ENCODE peak calls at places on chromosomes 3 and 15, in nine cellular contexts. Y is breast epithelium, V is left lung, I is psoas muscle, C is right lobe of liver, T is mammary epithelial cell, X is K562, P is IMR-90, O is prostate gland. W is an unnamed sample. For H3K36me3, the result is how much of the 10 kb centered on the place peaks cover.

GRCh38 chr3:53680026-53680425 is 166.2 kb downstream of the CHDH start:
- DNase-seq in V (no peak), Y (no peak), C (no peak), X (no peak), O (peak), I (no peak), P (peak), T (no peak), W (no peak)

GRCh38 chr3:83039422-83039821 is 1278.0 kb upstream of the GBE1 start:
- DNase-seq in T (no peak), P (no peak), X (no peak), C (no peak), V (no peak), Y (no peak), I (no peak), O (no peak), W (no peak)

GRCh38 chr3:34374521-34374920 is 576.1 kb downstream of the PDCD6IP start:
- DNase-seq in V (no peak), C (no peak), P (no peak), I (no peak), Y (no peak), O (no peak), T (no peak), X (no peak), W (no peak)

GRCh38 chr15:57916695-57917094 is 148.8 kb downstream of the ALDH1A2 start:
- DNase-seq in V (no peak), T (no peak), X (no peak), Y (no peak), P (no peak), O (no peak), I (no peak), C (no peak), W (no peak)

GRCh38 chr3:24773798-24774197 is 279.1 kb upstream of the THRB start:
- DNase-seq in C (peak), P (peak), V (peak), T (peak), O (peak), I (peak), X (peak), Y (no peak), W (peak)

GRCh38 chr3:57228734-57229505 is 1.4 kb downstream of the APPL1 start:
- DNase-seq in T (peak), V (no peak), P (peak), Y (no peak), I (no peak), X (no peak), C (no peak), O (no peak), W (peak)

GRCh38 chr15:82710926-82711490 is 1.3 kb upstream of the AP3B2 start:
- DNase-seq in T (no peak), V (no peak), I (no peak), C (no peak), O (no peak), Y (no peak), P (no peak), X (no peak), W (no peak)

GRCh38 chr15:81002004-81002253 is 1.2 kb downstream of the TLNRD1 start:
- DNase-seq in X (no peak), O (no peak), C (no peak), V (no peak), T (no peak), Y (no peak), P (no peak), I (no peak), W (no peak)

GRCh38 chr3:32781211-32781968 is 36.4 kb upstream of the TRIM71 start:
- DNase-seq in Y (peak), C (peak), V (peak), O (peak), I (peak), T (peak), X (peak), P (peak), W (peak)

GRCh38 chr3:157065201-157065600 is 94.7 kb downstream of the CCNL1 start:
- DNase-seq in I (no peak), Y (no peak), P (no peak), T (no peak), O (no peak), X (no peak), V (no peak), C (no peak), W (no peak)

GRCh38 chr3:106376016-106376415 is 507.2 kb upstream of the CBLB start:
- DNase-seq in P (no peak), C (no peak), I (no peak), O (no peak), Y (no peak), X (no peak), V (no peak), T (no peak), W (no peak)

GRCh38 chr3:105502333-105502732 is 135.6 kb downstream of the ALCAM start:
- DNase-seq in I (no peak), P (no peak), C (peak), X (no peak), O (no peak), T (no peak), Y (no peak), V (no peak), W (no peak)

GRCh38 chr15:75210867-75211266 is 9.2 kb downstream of the C15orf39 start:
- DNase-seq in V (no peak), O (no peak), C (no peak), I (no peak), X (no peak), Y (no peak), P (no peak), T (no peak), W (no peak)
- H3K4me3 ChIP-seq in V (no peak), O (no peak), C (no peak), I (no peak), X (no peak), Y (no peak), P (no peak), T (no peak), W (no peak)

GRCh38 chr3:14405886-14406238 is 3.5 kb downstream of the SLC6A6 start:
- DNase-seq in Y (no peak), T (no peak), X (no peak), I (no peak), C (no peak), P (no peak), V (no peak), O (no peak), W (no peak)
- H3K36me3 ChIP-seq in Y (under half), T (under half), X (half or more), I (under half), C (under half), P (under half), V (under half), O (under half), W (under half)

GRCh38 chr3:119557874-119558264 is 1.5 kb downstream of the CD80 start:
- DNase-seq in O (no peak), X (peak), P (no peak), V (no peak), I (no peak), T (no peak), Y (no peak), C (no peak), W (no peak)

GRCh38 chr3:119560160-119560559 is 746 bp upstream of the CD80 start:
- DNase-seq in V (no peak), C (no peak), X (no peak), P (no peak), T (no peak), O (no peak), I (no peak), Y (no peak), W (no peak)

GRCh38 chr3:119558528-119559339 is 680 bp downstream of the CD80 start:
- DNase-seq in P (no peak), Y (no peak), V (no peak), X (no peak), O (no peak), I (no peak), C (no peak), T (no peak), W (no peak)

GRCh38 chr3:119557192-119557873 is 2.1 kb downstream of the CD80 start:
- DNase-seq in X (no peak), V (no peak), O (no peak), I (no peak), Y (no peak), C (no peak), T (no peak), P (no peak), W (no peak)

DNA sequence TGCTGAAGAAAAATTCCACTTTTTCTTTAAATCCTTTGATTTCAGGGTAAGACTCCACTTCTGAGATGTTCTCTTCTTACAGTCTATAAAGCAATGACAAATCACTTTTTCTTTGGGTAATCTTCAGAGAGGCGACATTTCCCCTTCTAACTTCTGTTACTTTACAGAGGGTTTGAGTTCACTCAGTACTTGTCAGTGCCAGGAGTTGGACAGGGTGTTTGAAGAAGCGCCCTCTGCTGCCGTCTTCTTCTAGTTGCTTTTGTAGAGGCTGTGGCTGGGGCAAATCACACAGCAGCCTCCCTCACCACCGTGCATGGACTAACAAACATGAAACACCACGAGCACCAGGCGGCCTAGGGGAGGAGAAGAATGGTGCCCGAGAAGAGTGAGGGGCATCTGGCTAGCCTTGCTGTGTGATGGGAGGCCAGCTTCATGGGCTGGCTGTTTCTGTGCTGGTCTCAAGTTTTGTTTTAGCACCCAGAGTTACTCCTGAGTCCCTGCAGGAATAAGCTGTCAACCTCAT is at the start of gene CD80:
- DNase-seq in X (peak), O (no peak), I (peak), V (peak), P (peak), C (no peak), T (peak), Y (no peak), W (peak)
- H3K4me3 ChIP-seq in X (peak), O (no peak), I (no peak), V (no peak), P (no peak), C (no peak), T (no peak), Y (no peak), W (no peak)

GRCh38 chr3:193665370-193665989 is 72.5 kb downstream of the OPA1 start:
- DNase-seq in O (no peak), Y (no peak), P (peak), C (no peak), V (no peak), I (no peak), T (peak), X (no peak), W (no peak)

GRCh38 chr3:193656445-193656844 is 63.4 kb downstream of the OPA1 start:
- DNase-seq in I (no peak), Y (no peak), V (no peak), X (peak), O (no peak), C (no peak), T (no peak), P (peak), W (no peak)

GRCh38 chr3:193662757-193663322 is 69.8 kb downstream of the OPA1 start:
- DNase-seq in P (no peak), Y (no peak), C (no peak), O (no peak), I (no peak), T (no peak), X (no peak), V (no peak), W (no peak)

GRCh38 chr3:193656878-193657282 is 63.9 kb downstream of the OPA1 start:
- DNase-seq in O (no peak), C (no peak), T (no peak), Y (no peak), I (no peak), X (no peak), P (no peak), V (no peak), W (no peak)

GRCh38 chr3:193660698-193661400 is 67.8 kb downstream of the OPA1 start:
- DNase-seq in O (no peak), V (no peak), C (no peak), X (peak), I (no peak), Y (no peak), T (no peak), P (peak), W (no peak)
- H3K36me3 ChIP-seq in O (under half), V (under half), C (under half), X (half or more), I (half or more), Y (under half), T (under half), P (under half), W (half or more)

GRCh38 chr3:44339181-44339741 is 695 bp downstream of the TCAIM start:
- DNase-seq in C (no peak), O (no peak), V (no peak), P (no peak), X (no peak), I (no peak), Y (no peak), T (no peak), W (no peak)

GRCh38 chr3:44338010-44338827 is at the start of gene TCAIM:
- DNase-seq in V (peak), I (peak), C (peak), X (peak), Y (peak), P (peak), T (peak), O (peak), W (peak)

GRCh38 chr3:44339990-44340389 is 1.4 kb downstream of the TCAIM start:
- DNase-seq in Y (no peak), V (no peak), C (no peak), O (no peak), I (no peak), X (no peak), P (no peak), T (no peak), W (no peak)

GRCh38 chr3:44338828-44339127 is 212 bp downstream of the TCAIM start:
- DNase-seq in C (no peak), X (no peak), Y (no peak), O (no peak), V (no peak), T (no peak), P (no peak), I (no peak), W (no peak)

DNA sequence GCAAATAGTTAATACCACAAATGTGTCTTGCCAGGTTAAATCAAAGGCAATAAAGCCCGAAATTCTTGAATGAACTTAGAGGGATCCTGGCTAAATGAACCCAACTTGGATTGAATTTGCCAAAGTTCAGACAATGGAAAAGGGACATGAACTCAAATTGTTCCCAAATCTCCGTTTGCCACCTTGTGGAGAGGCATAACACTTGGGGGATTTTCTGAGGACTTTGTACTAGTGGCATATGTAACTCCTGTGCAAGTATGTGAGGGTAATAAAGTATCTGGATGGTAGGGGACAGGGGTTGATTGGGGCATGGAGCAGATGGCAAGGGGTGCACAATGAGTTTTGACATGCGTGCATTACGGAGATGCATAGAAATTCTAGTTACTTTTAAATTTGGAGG is 1.3 kb upstream of the TCAIM start:
- DNase-seq in V (no peak), C (no peak), Y (no peak), X (no peak), P (no peak), I (no peak), O (no peak), T (no peak), W (no peak)
- H3K4me3 ChIP-seq in V (peak), C (peak), Y (peak), X (peak), P (no peak), I (peak), O (peak), T (peak), W (peak)

DNA sequence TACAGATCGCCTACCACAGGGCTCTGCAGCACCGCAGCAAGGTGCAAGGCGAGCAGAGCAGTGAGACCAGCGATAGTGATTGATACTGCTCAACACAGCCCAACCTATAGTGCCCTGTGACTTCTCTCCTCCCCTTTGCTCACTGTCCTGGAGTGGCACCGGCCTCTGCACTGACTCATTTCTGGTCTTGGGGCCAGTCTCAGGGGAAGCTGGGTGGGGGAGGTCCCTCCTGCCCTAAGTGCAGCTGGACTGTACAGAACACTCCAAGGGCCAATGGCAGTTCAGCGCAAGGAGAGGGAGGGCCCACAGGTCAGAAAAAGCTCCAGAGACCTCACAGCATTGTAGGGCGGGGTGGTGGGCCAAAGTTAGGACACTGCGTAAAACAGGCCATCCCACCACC is 2.5 kb upstream of the OGG1 start:
- DNase-seq in O (no peak), Y (no peak), T (no peak), I (no peak), P (peak), X (no peak), V (no peak), C (no peak), W (peak)
- H3K36me3 ChIP-seq in O (under half), Y (under half), T (under half), I (half or more), P (half or more), X (half or more), V (under half), C (under half), W (under half)